ENCODE peak calls at places on chromosomes 13 and 19, in eight cellular contexts. A, V, T, F, O, M, R and L are unnamed samples.

GRCh38 chr13:98018293-98018692 is 64.8 kb downstream of the IPO5 start:
- DNase-seq in T (no peak), V (no peak), R (no peak), O (no peak), F (no peak), A (no peak), M (no peak), L (no peak)

GRCh38 chr13:30898721-30899188 is 7.3 kb upstream of the MEDAG start:
- DNase-seq in R (peak; percentile 66), A (peak; percentile 99), T (no peak), V (peak; percentile 33), O (peak; percentile 98), M (no peak), F (no peak), L (peak; percentile 97)

GRCh38 chr19:7788933-7789323 is 25.9 kb downstream of the CLEC4M start:
- DNase-seq in M (no peak), R (no peak), V (no peak), T (no peak), A (no peak), O (no peak), F (no peak), L (no peak)

GRCh38 chr13:103178986-103179695 is 112.9 kb upstream of the SLC10A2 start:
- DNase-seq in R (no peak), M (no peak), T (no peak), F (no peak), A (no peak), V (no peak), O (no peak), L (no peak)

GRCh38 chr13:27395007-27395510 is 29.4 kb upstream of the GTF3A start:
- DNase-seq in M (no peak), T (no peak), V (no peak), F (peak; percentile 57), A (no peak), R (no peak), O (no peak), L (no peak)

GRCh38 chr13:41960195-41960699 is 662 bp downstream of the VWA8 start:
- DNase-seq in M (no peak), O (peak; percentile 29), V (peak; percentile 48), R (peak; percentile 31), T (no peak), F (no peak), A (peak; percentile 37), L (peak; percentile 47)

GRCh38 chr19:29337029-29337428 is 124.1 kb upstream of the UQCRFS1 start:
- DNase-seq in V (no peak), F (no peak), M (no peak), T (no peak), A (no peak), O (no peak), R (no peak), L (no peak)

GRCh38 chr13:108944760-108945159 is 315.3 kb downstream of the MYO16 start:
- DNase-seq in R (no peak), O (no peak), M (no peak), F (no peak), T (no peak), V (no peak), A (no peak), L (no peak)

GRCh38 chr13:48738261-48738755 is 84.6 kb downstream of the CYSLTR2 start:
- DNase-seq in O (no peak), T (no peak), M (no peak), R (no peak), F (peak; percentile 3), A (no peak), V (no peak), L (no peak)

GRCh38 chr19:34351382-34351802 is 13.6 kb upstream of the GPI start:
- DNase-seq in A (no peak), M (no peak), F (no peak), V (no peak), O (no peak), R (peak; percentile 35), T (no peak), L (no peak)

GRCh38 chr19:4969772-4970531 is 1.0 kb downstream of the KDM4B start:
- DNase-seq in A (peak; percentile 17), T (peak; percentile 21), V (no peak), R (no peak), O (no peak), M (no peak), F (peak; percentile 31), L (peak; percentile 34)

GRCh38 chr13:27120811-27121210 is 50.8 kb downstream of the USP12 start:
- DNase-seq in F (no peak), T (no peak), M (no peak), V (peak; percentile 22), R (no peak), O (peak; percentile 28), A (peak; percentile 55), L (peak; percentile 40)

GRCh38 chr19:47273313-47274070 is 1.2 kb upstream of the INAFM1 start:
- DNase-seq in M (peak; percentile 79), O (peak; percentile 90), R (peak; percentile 97), F (peak; percentile 96), T (peak; percentile 90), A (peak; percentile 91), V (peak; percentile 97), L (peak; percentile 92)

GRCh38 chr13:75788494-75788991 is 152.4 kb downstream of the LMO7 start:
- DNase-seq in T (no peak), V (no peak), R (no peak), O (peak; percentile 96), M (no peak), F (no peak), A (peak; percentile 85), L (peak; percentile 90)

GRCh38 chr19:16184665-16185122 is 516 bp upstream of the FAM32A start:
- DNase-seq in V (no peak), F (no peak), M (no peak), O (no peak), T (no peak), A (no peak), R (no peak), L (no peak)

GRCh38 chr13:102642475-102642874 is 45.7 kb downstream of the TPP2 start:
- DNase-seq in M (no peak), O (no peak), T (no peak), A (no peak), V (no peak), R (no peak), F (no peak), L (peak; percentile 31)

GRCh38 chr13:51396352-51396751 is 56.5 kb downstream of the INTS6 start:
- DNase-seq in O (peak; percentile 33), A (no peak), F (no peak), M (no peak), V (no peak), R (no peak), T (no peak), L (peak; percentile 46)

GRCh38 chr19:11457115-11457514 is 21.7 kb downstream of the PRKCSH start:
- DNase-seq in O (no peak), A (no peak), M (no peak), V (no peak), R (peak; percentile 45), F (no peak), T (no peak), L (no peak)

GRCh38 chr13:61989984-61990383 is 574.3 kb upstream of the PCDH20 start:
- DNase-seq in F (no peak), V (no peak), O (no peak), R (no peak), M (no peak), A (no peak), T (no peak), L (no peak)

GRCh38 chr19:35755160-35755549 is 1.7 kb downstream of the HSPB6 start:
- DNase-seq in F (no peak), O (no peak), M (no peak), R (no peak), A (no peak), T (no peak), V (no peak), L (no peak)
- H3K4me2 ChIP-seq in F (peak overlapping the region; percentile 80), O (peak overlapping the region; percentile 93), M (peak overlapping the region; percentile 95), R (peak overlapping the region; percentile 74), A (no peak overlapping the region), T (peak overlapping the region; percentile 49), V (peak overlapping the region; percentile 56), L (peak overlapping the region; percentile 85)

GRCh38 chr13:36355632-36356031 is 9.4 kb upstream of the SPART start:
- DNase-seq in O (no peak), F (no peak), R (no peak), A (no peak), T (no peak), M (no peak), V (no peak), L (no peak)

GRCh38 chr13:36357231-36357630 is 11.0 kb upstream of the SPART start:
- DNase-seq in R (no peak), T (no peak), V (no peak), O (no peak), M (no peak), F (no peak), A (no peak), L (no peak)

GRCh38 chr13:36357692-36358091 is 11.5 kb upstream of the SPART start:
- DNase-seq in R (no peak), O (no peak), A (no peak), T (no peak), V (no peak), F (no peak), M (no peak), L (no peak)

GRCh38 chr13:36354842-36355241 is 8.6 kb upstream of the SPART start:
- DNase-seq in M (no peak), V (no peak), F (no peak), A (no peak), O (no peak), T (no peak), R (no peak), L (no peak)

GRCh38 chr13:36356058-36356457 is 9.9 kb upstream of the SPART start:
- DNase-seq in T (no peak), R (peak; percentile 23), O (no peak), F (no peak), M (no peak), A (no peak), V (no peak), L (no peak)
- H3K4me1 ChIP-seq in T (no peaks in the 10 kb centered on the region), R (peaks cover 10% of the 10 kb centered on the region), O (peaks cover 8% of the 10 kb centered on the region), F (no peaks in the 10 kb centered on the region), M (no peaks in the 10 kb centered on the region), A (no peaks in the 10 kb centered on the region), V (no peaks in the 10 kb centered on the region), L (no peaks in the 10 kb centered on the region)

GRCh38 chr13:33207616-33207964 is 78.0 kb downstream of the STARD13 start:
- DNase-seq in V (no peak), F (no peak), O (peak; percentile 98), R (peak; percentile 52), A (peak; percentile 57), M (no peak), T (no peak), L (peak; percentile 98)
- H3K4me2 ChIP-seq in V (no peak overlapping the region), F (no peak overlapping the region), O (peak overlapping the region; percentile 60), R (peak overlapping the region; percentile 27), A (no peak overlapping the region), M (no peak overlapping the region), T (no peak overlapping the region), L (peak overlapping the region; percentile 1)

GRCh38 chr19:55649579-55650557 is 1.9 kb downstream of the CCDC106 start:
- DNase-seq in O (no peak), V (no peak), F (no peak), A (no peak), M (no peak), R (no peak), T (no peak), L (no peak)

GRCh38 chr19:55646889-55647731 is 902 bp upstream of the CCDC106 start:
- DNase-seq in M (no peak), V (no peak), A (no peak), F (peak; percentile 50), T (no peak), R (no peak), O (no peak), L (no peak)

GRCh38 chr19:55647732-55648656 is at the start of gene CCDC106:
- DNase-seq in V (peak; percentile 87), F (peak; percentile 90), A (peak; percentile 71), T (peak; percentile 71), O (peak; percentile 68), R (peak; percentile 82), M (no peak), L (peak; percentile 75)

GRCh38 chr19:55650602-55651230 is 2.7 kb downstream of the CCDC106 start:
- DNase-seq in T (no peak), F (no peak), R (no peak), A (no peak), V (no peak), O (no peak), M (no peak), L (no peak)

GRCh38 chr19:55648657-55649578 is 906 bp downstream of the CCDC106 start:
- DNase-seq in A (no peak), V (no peak), T (no peak), F (no peak), O (no peak), M (no peak), R (no peak), L (no peak)
- H3K4me1 ChIP-seq in A (peaks cover 17% of the 10 kb centered on the region), V (no peaks in the 10 kb centered on the region), T (peaks cover 15% of the 10 kb centered on the region), F (peaks cover 16% of the 10 kb centered on the region), O (peaks cover 8% of the 10 kb centered on the region), M (peaks cover 10% of the 10 kb centered on the region), R (peaks cover 18% of the 10 kb centered on the region), L (peaks cover 3% of the 10 kb centered on the region)